ENCODE peak calls at places on chromosomes 6 and 20, in four cellular contexts. Q, F, N and O are unnamed samples.

GRCh38 chr6:166507809-166508373 is 78.6 kb downstream of the RAMACL start:
- DNase-seq in Q (no peak), F (no peak), N (no peak), O (no peak)

GRCh38 chr6:151773382-151773781 is 34.1 kb upstream of the ESR1 start:
- DNase-seq in Q (no peak), F (no peak), N (no peak), O (no peak)

GRCh38 chr6:15539722-15540270 is 123.0 kb downstream of the DTNBP1 start:
- DNase-seq in Q (no peak), F (peak; percentile 25), N (no peak), O (no peak)

GRCh38 chr6:53830356-53830755 is 35.6 kb downstream of the LRRC1 start:
- DNase-seq in Q (no peak), F (no peak), N (no peak), O (no peak)

GRCh38 chr20:59032713-59033059 is 551 bp upstream of the ATP5F1E start:
- DNase-seq in Q (no peak), F (peak; percentile 42), N (no peak), O (no peak)

GRCh38 chr20:44728835-44729342 is 13.7 kb downstream of the CCN5 start:
- DNase-seq in Q (peak; percentile 83), F (peak; percentile 73), N (no peak), O (no peak)

GRCh38 chr20:38346247-38346651 is at the start of gene LBP:
- DNase-seq in Q (peak; percentile 71), F (no peak), N (no peak), O (no peak)

GRCh38 chr6:136532030-136532429 is 18.2 kb downstream of the MAP7 start:
- DNase-seq in Q (no peak), F (no peak), N (no peak), O (no peak)

GRCh38 chr20:46315311-46315710 is 7.0 kb upstream of the CDH22 start:
- DNase-seq in Q (no peak), F (no peak), N (no peak), O (no peak)

GRCh38 chr20:46312075-46312944 is 4.0 kb upstream of the CDH22 start:
- DNase-seq in Q (no peak), F (peak; percentile 12), N (no peak), O (no peak)

GRCh38 chr20:46311719-46312074 is 3.4 kb upstream of the CDH22 start:
- DNase-seq in Q (no peak), F (no peak), N (no peak), O (no peak)

GRCh38 chr20:46311039-46311650 is 2.8 kb upstream of the CDH22 start:
- DNase-seq in Q (no peak), F (peak; percentile 8), N (no peak), O (no peak)

GRCh38 chr20:46312945-46313861 is 4.9 kb upstream of the CDH22 start:
- DNase-seq in Q (no peak), F (no peak), N (no peak), O (no peak)
- H3K27me3 ChIP-seq in Q (no peaks in the 10 kb centered on the region), F (peaks cover 57% of the 10 kb centered on the region), N (peaks cover 7% of the 10 kb centered on the region), O (peaks cover 44% of the 10 kb centered on the region)

DNA sequence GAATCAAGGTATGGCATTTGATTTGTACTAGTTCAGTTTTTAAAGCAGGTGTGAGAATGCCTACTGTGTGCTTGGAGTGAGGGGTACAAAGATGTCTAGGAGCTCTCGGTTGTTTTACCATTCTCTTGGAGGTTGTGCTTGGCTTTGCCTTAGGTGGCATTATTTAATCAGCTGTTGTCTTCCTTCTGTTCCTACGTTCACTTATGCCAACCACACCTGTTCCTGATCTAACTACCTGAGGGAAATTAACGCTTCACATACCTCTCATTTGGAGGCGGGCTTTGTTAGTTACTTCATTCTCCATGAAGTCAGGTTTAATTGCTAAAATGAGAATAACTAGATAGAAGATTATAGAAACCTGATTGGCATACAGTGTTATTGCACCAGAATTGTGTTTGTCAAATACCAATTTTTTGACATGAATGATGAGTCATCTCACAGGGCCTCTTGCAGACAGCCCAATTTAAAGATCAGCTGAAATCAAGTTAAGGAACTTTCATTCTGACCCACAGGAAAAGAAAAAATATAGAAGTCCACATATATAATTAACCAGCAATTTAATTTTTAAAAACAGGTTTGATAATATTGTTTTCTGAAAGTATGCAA is 24.8 kb upstream of the PBOV1 start:
- DNase-seq in Q (no peak), F (no peak), N (no peak), O (no peak)
- H3K27me3 ChIP-seq in Q (peaks cover 2% of the 10 kb centered on the region), F (peaks cover 2% of the 10 kb centered on the region), N (no peaks in the 10 kb centered on the region), O (no peaks in the 10 kb centered on the region)

DNA sequence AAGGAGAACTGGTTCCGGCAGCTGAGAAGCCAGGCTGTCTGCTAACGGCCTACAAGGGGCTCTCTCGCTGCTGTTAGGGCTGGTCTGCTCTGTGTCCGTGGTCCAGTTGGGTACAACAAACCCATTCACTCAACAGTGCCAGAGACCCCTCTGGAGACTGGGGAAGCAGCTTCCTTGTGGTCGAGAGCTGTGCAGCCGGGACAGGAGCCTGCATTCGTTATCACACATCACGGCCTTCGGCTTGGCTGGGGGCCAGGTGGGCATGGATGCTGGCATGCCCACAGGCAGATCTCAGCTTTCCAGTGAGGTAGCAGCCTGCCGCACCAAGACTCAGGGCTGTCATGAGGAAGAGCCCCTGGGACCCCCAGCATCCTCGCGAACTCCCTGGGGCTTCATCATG is 124.7 kb downstream of the PREX1 start:
- DNase-seq in Q (peak; percentile 82), F (no peak), N (no peak), O (no peak)
- H3K27me3 ChIP-seq in Q (no peaks in the 10 kb centered on the region), F (no peaks in the 10 kb centered on the region), N (no peaks in the 10 kb centered on the region), O (no peaks in the 10 kb centered on the region)

DNA sequence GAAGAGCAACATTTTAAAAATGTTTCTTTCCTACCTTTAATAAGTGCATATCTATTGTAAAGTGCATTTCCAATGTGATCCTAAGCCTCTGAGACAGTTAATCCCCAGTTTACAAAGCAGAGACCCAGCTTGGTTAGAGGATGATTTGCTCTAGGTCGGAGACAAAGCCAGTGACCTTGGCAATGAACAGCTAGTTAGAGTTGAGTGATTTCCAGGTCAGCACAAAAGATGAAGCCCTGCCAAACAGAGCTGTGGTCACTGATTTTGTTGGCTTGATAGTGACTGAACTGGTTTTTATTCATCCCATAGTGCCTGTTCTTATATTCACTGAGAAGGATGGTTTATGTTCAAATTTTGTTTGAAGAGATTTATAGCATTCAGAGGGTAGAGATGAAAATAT is 56.6 kb upstream of the CD83 start:
- DNase-seq in Q (no peak), F (no peak), N (no peak), O (no peak)
- H3K27me3 ChIP-seq in Q (no peaks in the 10 kb centered on the region), F (no peaks in the 10 kb centered on the region), N (no peaks in the 10 kb centered on the region), O (no peaks in the 10 kb centered on the region)

GRCh38 chr20:63297371-63297781 is 4.4 kb downstream of the COL20A1 start:
- DNase-seq in Q (peak; percentile 41), F (no peak), N (no peak), O (no peak)
- H3K27me3 ChIP-seq in Q (no peaks in the 10 kb centered on the region), F (peaks cover 61% of the 10 kb centered on the region), N (no peaks in the 10 kb centered on the region), O (peaks cover 6% of the 10 kb centered on the region)

GRCh38 chr20:6767166-6767535 is 335 bp upstream of the BMP2 start:
- DNase-seq in Q (no peak), F (no peak), N (no peak), O (no peak)

GRCh38 chr20:6768228-6769185 is 1.0 kb downstream of the BMP2 start:
- DNase-seq in Q (peak; percentile 74), F (peak; percentile 39), N (no peak), O (no peak)

GRCh38 chr20:6767536-6768227 is at the start of gene BMP2:
- DNase-seq in Q (peak; percentile 87), F (peak; percentile 79), N (no peak), O (no peak)

GRCh38 chr20:6766433-6766832 is 1.1 kb upstream of the BMP2 start:
- DNase-seq in Q (peak; percentile 49), F (no peak), N (no peak), O (no peak)

DNA sequence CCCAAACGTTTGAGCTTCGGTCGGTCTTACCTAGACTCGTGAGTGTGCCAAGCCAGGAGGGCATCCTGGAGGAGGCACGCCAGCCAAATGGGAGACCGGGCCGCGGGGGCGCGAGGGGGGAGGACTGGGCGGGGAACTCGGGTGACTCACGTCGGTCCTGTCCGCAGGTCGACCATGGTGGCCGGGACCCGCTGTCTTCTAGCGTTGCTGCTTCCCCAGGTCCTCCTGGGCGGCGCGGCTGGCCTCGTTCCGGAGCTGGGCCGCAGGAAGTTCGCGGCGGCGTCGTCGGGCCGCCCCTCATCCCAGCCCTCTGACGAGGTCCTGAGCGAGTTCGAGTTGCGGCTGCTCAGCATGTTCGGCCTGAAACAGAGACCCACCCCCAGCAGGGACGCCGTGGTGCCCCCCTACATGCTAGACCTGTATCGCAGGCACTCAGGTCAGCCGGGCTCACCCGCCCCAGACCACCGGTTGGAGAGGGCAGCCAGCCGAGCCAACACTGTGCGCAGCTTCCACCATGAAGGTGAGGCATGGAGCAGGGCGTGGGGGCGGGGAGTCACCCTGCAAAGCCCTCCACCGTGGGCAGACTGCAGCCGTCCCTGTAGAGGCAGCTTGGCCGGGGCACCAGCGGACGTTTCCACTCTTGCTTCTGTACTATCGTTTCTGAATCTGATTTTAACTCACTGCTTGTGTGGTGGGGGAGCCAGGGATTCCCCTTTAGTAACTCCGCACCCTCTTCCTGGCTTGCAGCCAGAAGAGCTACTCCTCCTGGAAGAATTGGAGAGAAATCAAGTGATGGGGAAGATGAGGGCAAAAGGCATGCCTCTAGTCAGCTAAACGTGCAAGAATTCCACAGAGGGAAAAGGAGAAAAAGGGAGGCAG is 2.7 kb downstream of the BMP2 start:
- DNase-seq in Q (peak; percentile 71), F (peak; percentile 64), N (no peak), O (no peak)
- H3K27me3 ChIP-seq in Q (no peaks in the 10 kb centered on the region), F (no peaks in the 10 kb centered on the region), N (no peaks in the 10 kb centered on the region), O (peaks cover 13% of the 10 kb centered on the region)

GRCh38 chr6:143952386-143952785 is 55.7 kb downstream of the PLAGL1 start:
- DNase-seq in Q (no peak), F (no peak), N (no peak), O (no peak)
- H3K27me3 ChIP-seq in Q (no peaks in the 10 kb centered on the region), F (no peaks in the 10 kb centered on the region), N (no peaks in the 10 kb centered on the region), O (no peaks in the 10 kb centered on the region)